ENCODE peak calls at places on chromosomes 7 and 10, in eight cellular contexts. I, B, R, J, A, H, P and S are unnamed samples.

GRCh38 chr10:69222157-69223027 is 2.3 kb downstream of the HKDC1 start:
- DNase-seq in I (no peak), B (peak), R (no peak), J (peak), A (peak), H (peak), P (peak), S (peak)

GRCh38 chr10:70578371-70578947 is 24.1 kb downstream of the PRF1 start:
- DNase-seq in I (no peak), B (peak), R (peak), J (peak), A (peak), H (peak), P (no peak), S (peak)

GRCh38 chr7:133742709-133743538 is 384.2 kb upstream of the LRGUK start:
- DNase-seq in I (no peak), B (peak), R (no peak), J (no peak), A (peak), H (no peak), P (peak), S (no peak)

GRCh38 chr7:159091480-159092475 is 52.9 kb downstream of the VIPR2 start:
- DNase-seq in I (no peak), B (no peak), R (no peak), J (peak), A (no peak), H (no peak), P (no peak), S (no peak)

GRCh38 chr10:104028146-104028545 is 57.5 kb downstream of the COL17A1 start:
- DNase-seq in I (no peak), B (peak), R (no peak), J (no peak), A (no peak), H (no peak), P (peak), S (no peak)

GRCh38 chr7:133674079-133674478 is 421.2 kb downstream of the EXOC4 start:
- DNase-seq in I (no peak), B (no peak), R (no peak), J (no peak), A (no peak), H (no peak), P (no peak), S (no peak)

GRCh38 chr7:121026577-121027111 is 38.1 kb downstream of the CPED1 start:
- DNase-seq in I (no peak), B (no peak), R (no peak), J (no peak), A (no peak), H (no peak), P (no peak), S (no peak)

GRCh38 chr10:87541114-87541513 is 36.4 kb downstream of the MINPP1 start:
- DNase-seq in I (no peak), B (peak), R (no peak), J (no peak), A (no peak), H (no peak), P (no peak), S (no peak)

GRCh38 chr10:77421576-77421975 is 216.0 kb downstream of the KCNMA1 start:
- DNase-seq in I (no peak), B (no peak), R (no peak), J (no peak), A (no peak), H (no peak), P (no peak), S (no peak)

GRCh38 chr7:6116216-6116615 is 85.0 kb downstream of the ANKRD61 start:
- DNase-seq in I (no peak), B (no peak), R (no peak), J (no peak), A (no peak), H (no peak), P (no peak), S (no peak)

GRCh38 chr10:24718031-24718855 is 5.4 kb downstream of the ARHGAP21 start:
- DNase-seq in I (no peak), B (peak), R (no peak), J (no peak), A (no peak), H (no peak), P (no peak), S (no peak)

GRCh38 chr7:106542550-106543220 is 118.3 kb downstream of the CCDC71L start:
- DNase-seq in I (peak), B (peak), R (no peak), J (peak), A (peak), H (no peak), P (peak), S (no peak)

GRCh38 chr7:73995330-73995729 is 32.6 kb upstream of the ELN start:
- DNase-seq in I (no peak), B (no peak), R (no peak), J (no peak), A (no peak), H (no peak), P (no peak), S (no peak)

GRCh38 chr10:4016214-4016740 is 231.3 kb upstream of the KLF6 start:
- DNase-seq in I (no peak), B (no peak), R (no peak), J (no peak), A (no peak), H (no peak), P (no peak), S (no peak)

GRCh38 chr10:119120413-119120867 is 16.5 kb downstream of the DENND10 start:
- DNase-seq in I (no peak), B (peak), R (no peak), J (no peak), A (peak), H (no peak), P (no peak), S (no peak)

GRCh38 chr7:108308913-108309312 is 147.3 kb downstream of the NRCAM start:
- DNase-seq in I (no peak), B (peak), R (no peak), J (no peak), A (no peak), H (no peak), P (peak), S (no peak)